ENCODE peak calls at places on chromosomes 6 and 20, in ten cellular contexts. H, L, U, P, J, V, A, Z, N and D are unnamed samples.

GRCh38 chr6:143357152-143357551 is 93.3 kb downstream of the ADAT2 start:
- DNase-seq in P (no peak), U (no peak), A (no peak), H (no peak), J (no peak), N (no peak), V (no peak), Z (no peak), L (no peak), D (no peak)

GRCh38 chr6:26051683-26052310 is 35.4 kb upstream of the HFE start:
- DNase-seq in U (no peak), H (no peak), P (no peak), A (no peak), V (no peak), J (no peak), Z (no peak), N (no peak), L (no peak), D (no peak)

GRCh38 chr6:111750753-111751684 is 122.2 kb downstream of the FYN start:
- DNase-seq in U (peak), Z (no peak), A (no peak), N (peak), L (no peak), J (no peak), V (peak), H (peak), P (no peak), D (no peak)

GRCh38 chr6:170056329-170056728 is 234.5 kb downstream of the DLL1 start:
- DNase-seq in V (no peak), J (no peak), U (no peak), L (no peak), N (no peak), P (no peak), A (no peak), Z (no peak), H (no peak), D (no peak)

GRCh38 chr6:88843040-88843439 is 120.4 kb downstream of the RNGTT start:
- DNase-seq in A (no peak), V (peak), H (no peak), Z (no peak), J (no peak), L (no peak), P (no peak), N (no peak), U (no peak), D (peak)

GRCh38 chr6:15586528-15586927 is 76.3 kb downstream of the DTNBP1 start:
- DNase-seq in Z (no peak), P (no peak), U (no peak), A (no peak), H (no peak), N (no peak), J (no peak), L (no peak), V (peak), D (no peak)

GRCh38 chr6:151254451-151255081 is 14.8 kb downstream of the AKAP12 start:
- DNase-seq in A (no peak), P (no peak), U (no peak), N (no peak), L (no peak), H (peak), V (peak), J (no peak), Z (no peak), D (peak)

GRCh38 chr6:126444874-126445273 is 105.0 kb downstream of the CENPW start:
- DNase-seq in N (no peak), H (peak), V (peak), J (no peak), U (no peak), A (no peak), P (no peak), Z (no peak), L (no peak), D (peak)

GRCh38 chr20:24589381-24589780 is 120.0 kb downstream of the SYNDIG1 start:
- DNase-seq in H (no peak), U (no peak), N (no peak), V (no peak), P (no peak), L (no peak), Z (no peak), J (no peak), A (no peak), D (no peak)

GRCh38 chr20:23569570-23569969 is 1.3 kb upstream of the CST9L start:
- DNase-seq in U (no peak), N (no peak), H (no peak), A (no peak), J (no peak), Z (no peak), P (no peak), V (no peak), L (no peak), D (no peak)

GRCh38 chr6:135990855-135991464 is 139.5 kb downstream of the PDE7B start:
- DNase-seq in H (no peak), L (no peak), U (no peak), N (no peak), A (no peak), Z (no peak), P (no peak), V (no peak), J (no peak), D (no peak)

GRCh38 chr20:24694727-24695528 is 225.5 kb downstream of the SYNDIG1 start:
- DNase-seq in J (no peak), N (no peak), A (no peak), U (no peak), V (no peak), P (peak), Z (no peak), H (no peak), L (no peak), D (peak)

GRCh38 chr6:53436904-53437303 is 88.2 kb upstream of the ELOVL5 start:
- DNase-seq in P (no peak), Z (no peak), A (no peak), V (no peak), J (no peak), U (peak), H (no peak), N (no peak), L (no peak), D (peak)

GRCh38 chr6:35973670-35974222 is 50.7 kb downstream of the SLC26A8 start:
- DNase-seq in N (peak), V (peak), U (peak), J (no peak), P (peak), Z (no peak), A (no peak), L (no peak), H (no peak), D (no peak)

GRCh38 chr6:73134588-73134987 is 90.7 kb downstream of the KHDC1L start:
- DNase-seq in V (peak), Z (peak), N (peak), H (peak), U (no peak), L (peak), A (peak), J (no peak), P (no peak), D (peak)

GRCh38 chr6:30712441-30712840 is 4.6 kb downstream of the MDC1 start:
- DNase-seq in Z (no peak), L (no peak), A (no peak), N (no peak), P (no peak), U (no peak), V (no peak), J (no peak), H (no peak), D (no peak)

GRCh38 chr6:142757827-142758226 is 187.1 kb downstream of the HIVEP2 start:
- DNase-seq in L (no peak), Z (no peak), J (no peak), N (no peak), A (no peak), H (no peak), V (no peak), U (no peak), P (no peak), D (no peak)

GRCh38 chr20:10508468-10509251 is 73.6 kb downstream of the SLX4IP start:
- DNase-seq in N (no peak), P (no peak), A (no peak), H (peak), Z (no peak), U (no peak), V (peak), J (no peak), L (peak), D (peak)

GRCh38 chr20:17010181-17010580 is 216.7 kb upstream of the PCSK2 start:
- DNase-seq in P (no peak), N (no peak), L (no peak), V (no peak), H (peak), J (no peak), A (no peak), Z (no peak), U (no peak), D (no peak)

GRCh38 chr6:90144396-90144795 is 152.2 kb downstream of the BACH2 start:
- DNase-seq in N (no peak), L (no peak), V (no peak), U (peak), J (no peak), A (no peak), P (no peak), Z (no peak), H (no peak), D (no peak)

GRCh38 chr6:153511896-153512496 is 380.9 kb upstream of the RGS17 start:
- DNase-seq in H (peak), V (peak), P (no peak), N (no peak), Z (no peak), U (peak), A (peak), J (peak), L (peak), D (peak)

GRCh38 chr6:10407674-10408054 is 7.2 kb downstream of the TFAP2A start:
- DNase-seq in L (no peak), U (no peak), H (no peak), N (no peak), J (no peak), A (no peak), P (no peak), Z (no peak), V (no peak), D (peak)

GRCh38 chr6:142760152-142760551 is 184.8 kb downstream of the HIVEP2 start:
- DNase-seq in J (no peak), V (peak), N (no peak), U (no peak), A (no peak), H (no peak), Z (no peak), P (no peak), L (no peak), D (peak)

GRCh38 chr6:128336436-128337095 is 183.8 kb downstream of the PTPRK start:
- DNase-seq in A (no peak), H (no peak), N (no peak), U (no peak), Z (no peak), V (no peak), J (no peak), L (no peak), P (no peak), D (peak)

GRCh38 chr20:62824476-62825287 is 7.8 kb downstream of the COL9A3 start:
- DNase-seq in Z (peak), J (peak), N (no peak), P (peak), A (no peak), L (peak), H (no peak), U (peak), V (peak), D (peak)

GRCh38 chr6:14795451-14795850 is 450.4 kb upstream of the JARID2 start:
- DNase-seq in L (no peak), H (no peak), J (no peak), N (no peak), A (no peak), U (no peak), Z (no peak), V (no peak), P (no peak), D (no peak)

GRCh38 chr20:36130316-36130865 is 24.1 kb upstream of the EPB41L1 start:
- DNase-seq in J (no peak), U (no peak), P (no peak), N (no peak), Z (no peak), V (no peak), L (no peak), A (no peak), H (no peak), D (no peak)

GRCh38 chr6:117494283-117494682 is 11.8 kb downstream of the DCBLD1 start:
- DNase-seq in V (peak), N (no peak), A (no peak), Z (no peak), L (no peak), P (no peak), J (peak), U (no peak), H (no peak), D (no peak)

GRCh38 chr20:38790210-38791053 is 15.1 kb upstream of the PPP1R16B start:
- DNase-seq in L (peak), Z (no peak), P (no peak), N (no peak), H (peak), V (peak), A (no peak), U (no peak), J (peak), D (peak)

GRCh38 chr6:45827952-45828530 is 187.6 kb downstream of the CLIC5 start:
- DNase-seq in A (no peak), U (no peak), H (no peak), J (no peak), N (no peak), P (no peak), L (no peak), Z (no peak), V (no peak), D (no peak)